ENCODE peak calls at places on chromosomes 7 and 10, in six cellular contexts. Y is spleen, B is fibroblast of the aortic adventitia, Q is GM10248, H is lower leg skin, A is astrocyte of the spinal cord. I is an unnamed sample.
A peak's percentile ranks its signal among the peaks of the same experiment; 100 is the strongest.

GRCh38 chr7:40622830-40623507 is 488.2 kb downstream of the SUGCT start:
- DNase-seq in B (peak; percentile 10), Y (no peak), A (no peak), H (no peak), Q (no peak), I (no peak)

GRCh38 chr7:55571534-55572377 is 546 bp downstream of the VOPP1 start:
- DNase-seq in H (peak; percentile 38), Y (peak; percentile 93), Q (peak; percentile 67), A (peak; percentile 55), B (peak; percentile 38), I (peak; percentile 79)

GRCh38 chr10:13180788-13181187 is 19.4 kb downstream of the MCM10 start:
- DNase-seq in H (no peak), Q (no peak), A (no peak), B (no peak), Y (no peak), I (no peak)

GRCh38 chr10:31888442-31888841 is 40.2 kb downstream of the ARHGAP12 start:
- DNase-seq in A (no peak), Y (no peak), B (no peak), Q (no peak), H (no peak), I (no peak)

GRCh38 chr10:101217450-101218281 is 11.6 kb downstream of the LBX1 start:
- DNase-seq in B (no peak), A (no peak), H (no peak), Q (no peak), Y (no peak), I (peak; percentile 50)

GRCh38 chr7:101017099-101017777 is 2.6 kb upstream of the MUC17 start:
- DNase-seq in Y (peak; percentile 88), A (peak; percentile 63), Q (peak; percentile 89), H (peak; percentile 71), B (peak; percentile 79), I (peak; percentile 85)

GRCh38 chr7:82697897-82698296 is 254.3 kb upstream of the CACNA2D1 start:
- DNase-seq in Q (no peak), A (no peak), H (no peak), Y (no peak), B (peak; percentile 12), I (no peak)

GRCh38 chr7:39702133-39702532 is 78.8 kb downstream of the RALA start:
- DNase-seq in Q (no peak), B (no peak), A (no peak), Y (no peak), H (no peak), I (no peak)

GRCh38 chr7:1692500-1693418 is 22.7 kb downstream of the ELFN1 start:
- DNase-seq in Y (peak; percentile 49), B (no peak), Q (no peak), H (no peak), A (no peak), I (no peak)

GRCh38 chr7:116521046-116521664 is 3.7 kb upstream of the CAV1 start:
- DNase-seq in A (no peak), Y (no peak), Q (no peak), B (no peak), H (no peak), I (no peak)

GRCh38 chr7:47461161-47461560 is 120.8 kb downstream of the TNS3 start:
- DNase-seq in Q (no peak), H (no peak), Y (no peak), B (peak; percentile 66), A (peak; percentile 81), I (no peak)

GRCh38 chr7:47314728-47315601 is 266.9 kb downstream of the TNS3 start:
- DNase-seq in B (no peak), Y (no peak), H (no peak), A (peak; percentile 85), Q (no peak), I (no peak)

GRCh38 chr10:110355922-110356627 is 51.4 kb upstream of the SMNDC1 start:
- DNase-seq in Q (no peak), H (no peak), B (no peak), A (no peak), Y (no peak), I (no peak)

GRCh38 chr7:79923953-79924352 is 210.7 kb upstream of the GNAI1 start:
- DNase-seq in B (peak; percentile 38), H (no peak), Y (no peak), Q (no peak), A (peak; percentile 3), I (no peak)

GRCh38 chr10:126216221-126216701 is 172.0 kb downstream of the ADAM12 start:
- DNase-seq in A (peak; percentile 60), H (no peak), B (peak; percentile 85), Y (no peak), Q (no peak), I (no peak)

GRCh38 chr7:12731214-12731656 is 43.8 kb downstream of the ARL4A start:
- DNase-seq in Q (no peak), A (peak; percentile 18), H (no peak), B (peak; percentile 38), Y (no peak), I (no peak)

GRCh38 chr7:47435889-47436312 is 146.0 kb downstream of the TNS3 start:
- DNase-seq in A (peak; percentile 89), H (peak; percentile 55), B (peak; percentile 91), Y (no peak), Q (no peak), I (no peak)

GRCh38 chr10:70918851-70919530 is 30.6 kb upstream of the PCBD1 start:
- DNase-seq in B (no peak), A (no peak), Y (peak; percentile 63), H (no peak), Q (no peak), I (no peak)

GRCh38 chr10:102235598-102235920 is 5.8 kb downstream of the PITX3 start:
- DNase-seq in Y (no peak), A (no peak), B (no peak), Q (no peak), H (no peak), I (no peak)

GRCh38 chr7:35537067-35538023 is 157.6 kb downstream of the HERPUD2 start:
- DNase-seq in B (peak; percentile 64), Y (peak; percentile 93), Q (peak; percentile 86), H (peak; percentile 51), A (peak; percentile 64), I (peak; percentile 83)

GRCh38 chr10:24952146-24952700 is at the start of gene PRTFDC1:
- DNase-seq in Q (peak; percentile 49), Y (peak; percentile 82), H (peak; percentile 26), A (no peak), B (peak; percentile 43), I (peak; percentile 63)
- TF ChIP-seq CTCF in Q (peak; percentile 30), Y (no peak), H (no peak), A (peak; percentile 33), B (peak; percentile 32), I (no peak)

GRCh38 chr7:108650487-108650886 is 80.8 kb downstream of the DNAJB9 start:
- DNase-seq in Y (no peak), B (peak; percentile 73), H (no peak), A (peak; percentile 8), Q (no peak), I (no peak)

GRCh38 chr7:108653526-108653925 is 83.9 kb downstream of the DNAJB9 start:
- DNase-seq in B (no peak), A (no peak), Y (no peak), Q (no peak), H (no peak), I (no peak)

DNA sequence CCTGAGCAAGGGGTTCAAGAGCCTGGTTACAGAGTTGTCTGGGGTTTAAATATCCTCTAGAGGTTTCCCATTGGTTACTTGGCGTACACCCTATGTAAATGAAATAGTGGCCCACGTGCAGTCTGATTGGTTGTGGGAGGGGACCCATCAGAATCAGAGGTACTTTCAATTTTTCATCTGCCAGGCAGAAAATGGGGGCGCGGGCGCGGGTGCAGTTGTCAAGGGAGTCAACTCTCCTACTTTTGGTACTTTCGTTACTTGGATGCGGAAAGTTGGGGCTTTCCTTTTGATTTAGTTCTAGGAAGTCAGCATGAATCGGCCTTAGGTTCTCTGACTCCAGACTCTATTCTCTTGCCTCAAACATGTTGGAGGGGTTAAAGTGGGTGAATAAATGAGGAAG is 83.2 kb downstream of the DNAJB9 start:
- DNase-seq in Y (no peak), Q (no peak), A (no peak), B (no peak), H (no peak), I (no peak)
- TF ChIP-seq CTCF in Y (no peak), Q (no peak), A (no peak), B (no peak), H (no peak), I (no peak)

GRCh38 chr10:78438094-78438906 is 404.6 kb downstream of the RPS24 start:
- DNase-seq in B (no peak), Q (no peak), H (no peak), A (no peak), Y (no peak), I (no peak)
- TF ChIP-seq CTCF in B (peak; percentile 5), Q (no peak), H (no peak), A (peak; percentile 6), Y (peak; percentile 11), I (no peak)

GRCh38 chr7:77450613-77451012 is 34.5 kb upstream of the GSAP start:
- DNase-seq in A (no peak), B (no peak), Y (no peak), Q (no peak), H (no peak), I (no peak)
- TF ChIP-seq CTCF in A (no peak), B (no peak), Y (no peak), Q (no peak), H (no peak), I (no peak)

GRCh38 chr7:69414555-69414954 is 183.7 kb upstream of the AUTS2 start:
- DNase-seq in H (no peak), Y (no peak), Q (no peak), A (no peak), B (no peak), I (no peak)

GRCh38 chr7:69419928-69420327 is 178.3 kb upstream of the AUTS2 start:
- DNase-seq in H (no peak), Y (no peak), B (no peak), A (no peak), Q (no peak), I (no peak)

GRCh38 chr7:69422473-69423102 is 175.7 kb upstream of the AUTS2 start:
- DNase-seq in A (no peak), H (no peak), B (no peak), Y (peak; percentile 10), Q (no peak), I (no peak)

DNA sequence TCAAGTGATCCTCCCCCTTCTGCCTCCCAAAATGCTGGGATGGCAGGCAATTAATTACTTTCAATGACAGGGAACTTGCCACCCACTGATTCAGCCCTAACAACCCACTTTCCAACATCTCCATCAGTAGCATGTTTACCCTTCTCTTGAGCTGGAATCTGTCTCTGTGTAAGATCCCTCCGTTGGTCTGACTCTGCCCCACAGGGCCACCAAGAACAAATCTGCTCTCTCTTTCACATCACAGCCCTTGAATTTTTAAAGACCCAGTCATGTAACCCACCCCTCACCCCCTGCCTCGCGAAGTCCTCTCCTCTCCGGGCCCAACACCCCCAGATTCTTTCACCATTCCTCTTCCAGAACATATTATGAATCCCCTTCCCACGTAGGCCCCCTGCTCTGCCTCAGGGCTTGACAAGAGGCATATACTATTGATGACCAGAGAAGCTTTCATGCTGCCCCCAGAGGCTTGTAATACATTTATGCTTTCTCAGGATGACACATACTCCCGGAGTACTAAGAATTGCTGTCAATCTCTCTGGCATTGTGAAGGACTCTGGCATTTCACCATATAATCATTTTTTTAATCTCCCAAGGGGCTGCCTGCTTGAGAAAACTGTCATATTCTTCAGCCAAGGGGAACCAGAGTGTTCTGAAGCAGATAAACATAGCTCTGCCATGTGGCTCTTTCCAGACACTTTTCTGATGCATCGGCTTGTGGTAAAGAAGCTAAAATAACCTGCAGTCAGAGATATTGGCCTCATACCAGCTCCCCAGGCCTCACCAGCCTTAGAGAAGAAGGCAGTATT is 179.2 kb upstream of the AUTS2 start:
- DNase-seq in H (no peak), Y (no peak), B (no peak), Q (no peak), A (no peak), I (no peak)
- TF ChIP-seq CTCF in H (no peak), Y (no peak), B (no peak), Q (no peak), A (no peak), I (no peak)

GRCh38 chr7:43296306-43296705 is 183.9 kb downstream of the HECW1 start:
- DNase-seq in B (no peak), A (no peak), H (no peak), Y (no peak), Q (no peak), I (no peak)
- TF ChIP-seq CTCF in B (no peak), A (peak; percentile 17), H (no peak), Y (no peak), Q (no peak), I (no peak)

I was measured in GM20000.